ENCODE peak calls at places on chromosomes 7 and 10, in six cellular contexts. D is GM06990, U is uterus, G is heart left ventricle, P is bronchial epithelial cell, S is dorsolateral prefrontal cortex. E is an unnamed sample.

GRCh38 chr7:134452419-134452827 is 6.5 kb downstream of the AKR1B1 start:
- DNase-seq in D (no peak), U (no peak), G (peak), P (no peak), S (no peak), E (peak)

GRCh38 chr7:100890640-100891521 is 1.4 kb upstream of the UFSP1 start:
- DNase-seq in D (no peak), U (no peak), G (peak), P (no peak), S (no peak), E (no peak)

GRCh38 chr10:81978238-81978637 is 103.2 kb downstream of the NRG3 start:
- DNase-seq in D (no peak), U (no peak), G (no peak), P (peak), S (no peak), E (no peak)

GRCh38 chr10:75404335-75405200 is 3.0 kb upstream of the ZNF503 start:
- DNase-seq in D (no peak), U (peak), G (peak), P (peak), S (no peak), E (no peak)

GRCh38 chr7:100568936-100569844 is 4.5 kb downstream of the SAP25 start:
- DNase-seq in D (peak), U (peak), G (peak), P (no peak), S (peak), E (no peak)

GRCh38 chr10:103244663-103245271 is 920 bp upstream of the RPEL1 start:
- DNase-seq in D (peak), U (peak), G (peak), P (peak), S (peak), E (no peak)

GRCh38 chr10:110354322-110354766 is 49.6 kb upstream of the SMNDC1 start:
- DNase-seq in D (peak), U (peak), G (peak), P (peak), S (peak), E (peak)

GRCh38 chr10:77872151-77872946 is 54.2 kb downstream of the DLG5 start:
- DNase-seq in D (no peak), U (peak), G (no peak), P (no peak), S (peak), E (no peak)

GRCh38 chr10:129692695-129693094 is 225.7 kb downstream of the MGMT start:
- DNase-seq in D (no peak), U (no peak), G (peak), P (no peak), S (no peak), E (no peak)

GRCh38 chr10:34954142-34954541 is 136.0 kb downstream of the CUL2 start:
- DNase-seq in D (no peak), U (no peak), G (no peak), P (peak), S (no peak), E (no peak)

GRCh38 chr10:70557876-70558275 is 44.7 kb downstream of the PRF1 start:
- DNase-seq in D (no peak), U (no peak), G (peak), P (no peak), S (no peak), E (no peak)

GRCh38 chr7:131087756-131088658 is 239.7 kb upstream of the MKLN1 start:
- DNase-seq in D (no peak), U (no peak), G (no peak), P (no peak), S (no peak), E (no peak)

GRCh38 chr10:84076540-84077195 is 62.6 kb upstream of the GHITM start:
- DNase-seq in D (no peak), U (peak), G (no peak), P (peak), S (no peak), E (peak)

GRCh38 chr10:123485577-123485976 is 180.6 kb upstream of the GPR26 start:
- DNase-seq in D (no peak), U (no peak), G (no peak), P (no peak), S (no peak), E (no peak)

GRCh38 chr7:154795437-154795836 is 207.5 kb downstream of the PAXIP1 start:
- DNase-seq in D (no peak), U (no peak), G (no peak), P (no peak), S (no peak), E (no peak)

GRCh38 chr10:101959349-101959916 is 96.5 kb downstream of the ARMH3 start:
- DNase-seq in D (no peak), U (no peak), G (no peak), P (no peak), S (no peak), E (no peak)

GRCh38 chr10:101958691-101959090 is 97.3 kb downstream of the ARMH3 start:
- DNase-seq in D (no peak), U (no peak), G (no peak), P (no peak), S (no peak), E (no peak)

GRCh38 chr10:101952196-101952595 is 103.8 kb downstream of the ARMH3 start:
- DNase-seq in D (no peak), U (no peak), G (no peak), P (no peak), S (no peak), E (no peak)

GRCh38 chr10:101956898-101957297 is 99.1 kb downstream of the ARMH3 start:
- DNase-seq in D (no peak), U (no peak), G (no peak), P (no peak), S (no peak), E (no peak)

GRCh38 chr10:101956105-101956504 is 99.9 kb downstream of the ARMH3 start:
- DNase-seq in D (no peak), U (no peak), G (no peak), P (no peak), S (no peak), E (no peak)
- H3K4me3 ChIP-seq in D (no peak), U (no peak), G (no peak), P (no peak), S (no peak), E (no peak)

DNA sequence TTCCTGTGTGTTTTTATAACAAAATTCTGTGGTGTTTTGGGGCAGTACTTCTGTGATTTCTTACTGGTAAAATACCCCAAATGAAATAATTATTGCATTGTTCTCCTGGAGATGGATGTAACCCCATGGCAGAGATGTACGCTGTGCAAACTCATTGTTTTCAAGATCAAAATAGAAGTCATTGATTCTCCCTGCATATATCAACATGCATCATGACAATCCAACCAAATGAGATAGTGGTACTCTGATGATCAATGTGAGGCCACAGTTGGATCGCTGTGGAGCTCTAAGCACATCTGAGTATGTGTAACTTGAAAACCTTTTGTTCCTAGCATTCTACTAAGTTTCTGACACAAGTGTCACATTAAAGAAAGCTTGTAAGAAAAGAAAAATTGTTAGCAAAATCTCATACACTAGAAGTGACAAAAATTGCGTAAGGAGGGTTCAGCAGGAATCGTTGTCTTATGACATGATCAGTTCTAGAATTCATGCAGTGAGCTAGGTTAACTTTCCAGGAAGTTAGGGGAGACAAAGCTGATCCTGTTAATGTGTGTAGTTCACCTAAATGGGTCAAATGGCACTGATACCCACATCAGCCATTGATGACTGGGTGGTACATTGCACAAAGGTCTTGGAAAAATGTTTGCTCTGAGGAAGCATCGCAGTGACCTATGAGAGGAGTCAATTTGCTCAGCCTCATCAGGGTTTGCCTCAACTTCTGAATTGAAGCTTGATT is 145.0 kb downstream of the PLXDC2 start:
- DNase-seq in D (no peak), U (no peak), G (no peak), P (no peak), S (peak), E (no peak)
- TF ChIP-seq CTCF in D (no peak), U (no peak), G (no peak), P (no peak), S (no peak), E (no peak)

GRCh38 chr7:129166745-129167144 is 21.7 kb upstream of the SMO start:
- DNase-seq in D (peak), U (no peak), G (no peak), P (peak), S (no peak), E (no peak)

GRCh38 chr7:129170373-129171021 is 17.9 kb upstream of the SMO start:
- DNase-seq in D (no peak), U (no peak), G (no peak), P (no peak), S (no peak), E (no peak)

GRCh38 chr7:129169705-129170319 is 18.6 kb upstream of the SMO start:
- DNase-seq in D (peak), U (no peak), G (peak), P (no peak), S (no peak), E (no peak)

GRCh38 chr7:129168219-129168991 is 20.0 kb upstream of the SMO start:
- DNase-seq in D (no peak), U (no peak), G (no peak), P (peak), S (no peak), E (no peak)

DNA sequence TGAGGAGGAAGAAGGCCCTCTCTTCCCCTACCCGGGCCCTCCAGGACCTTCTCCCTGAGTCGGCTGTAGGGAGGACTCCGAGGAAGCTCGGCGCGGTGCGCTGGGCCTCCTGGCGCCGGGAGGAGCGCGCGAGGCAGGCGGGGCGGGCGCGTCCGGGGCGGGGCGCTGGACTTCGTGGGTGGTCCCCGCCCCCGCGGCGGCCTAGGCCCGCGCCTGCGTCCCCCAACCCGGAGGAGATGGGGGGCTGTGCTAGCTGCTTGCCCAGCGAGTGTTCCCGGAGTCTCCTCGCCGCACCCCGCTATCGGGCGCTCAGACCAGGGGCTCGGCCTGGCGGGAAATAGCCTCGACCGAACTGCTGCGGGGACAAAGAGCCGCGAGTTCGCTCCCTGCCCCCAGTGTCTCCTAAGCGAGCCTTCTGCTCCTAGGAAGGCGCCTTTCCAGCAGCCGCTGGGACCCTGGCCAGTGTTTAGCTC is 19.2 kb upstream of the SMO start:
- DNase-seq in D (peak), U (no peak), G (peak), P (no peak), S (no peak), E (no peak)
- H3K4me3 ChIP-seq in D (peak), U (peak), G (peak), P (peak), S (peak), E (no peak)

GRCh38 chr10:31320598-31321211 is 1.7 kb downstream of the ZEB1 start:
- DNase-seq in D (peak), U (peak), G (peak), P (peak), S (no peak), E (no peak)
- TF ChIP-seq CTCF in D (no peak), U (no peak), G (peak), P (no peak), S (no peak), E (peak)

DNA sequence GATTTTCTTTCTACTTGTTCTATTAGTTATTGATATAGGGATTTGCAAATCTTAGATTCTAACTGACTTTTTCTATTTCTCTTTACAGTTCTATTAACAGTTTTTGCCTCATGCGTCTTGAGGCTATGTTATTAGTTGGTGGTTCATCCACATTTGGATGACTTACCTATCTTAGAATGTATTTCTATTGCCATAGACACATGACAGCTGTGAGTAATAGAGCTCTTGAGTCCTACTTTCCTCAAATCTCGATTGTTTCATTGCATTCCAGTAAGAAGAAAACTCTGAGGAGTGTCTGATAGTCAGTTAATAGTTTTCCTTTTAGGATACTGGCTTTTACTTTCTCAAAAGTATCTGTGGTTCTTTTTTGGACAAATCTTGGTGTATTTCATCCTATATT is 241.4 kb upstream of the ZNF32 start:
- DNase-seq in D (no peak), U (no peak), G (no peak), P (peak), S (no peak), E (no peak)
- H3K4me3 ChIP-seq in D (no peak), U (no peak), G (no peak), P (no peak), S (no peak), E (no peak)

DNA sequence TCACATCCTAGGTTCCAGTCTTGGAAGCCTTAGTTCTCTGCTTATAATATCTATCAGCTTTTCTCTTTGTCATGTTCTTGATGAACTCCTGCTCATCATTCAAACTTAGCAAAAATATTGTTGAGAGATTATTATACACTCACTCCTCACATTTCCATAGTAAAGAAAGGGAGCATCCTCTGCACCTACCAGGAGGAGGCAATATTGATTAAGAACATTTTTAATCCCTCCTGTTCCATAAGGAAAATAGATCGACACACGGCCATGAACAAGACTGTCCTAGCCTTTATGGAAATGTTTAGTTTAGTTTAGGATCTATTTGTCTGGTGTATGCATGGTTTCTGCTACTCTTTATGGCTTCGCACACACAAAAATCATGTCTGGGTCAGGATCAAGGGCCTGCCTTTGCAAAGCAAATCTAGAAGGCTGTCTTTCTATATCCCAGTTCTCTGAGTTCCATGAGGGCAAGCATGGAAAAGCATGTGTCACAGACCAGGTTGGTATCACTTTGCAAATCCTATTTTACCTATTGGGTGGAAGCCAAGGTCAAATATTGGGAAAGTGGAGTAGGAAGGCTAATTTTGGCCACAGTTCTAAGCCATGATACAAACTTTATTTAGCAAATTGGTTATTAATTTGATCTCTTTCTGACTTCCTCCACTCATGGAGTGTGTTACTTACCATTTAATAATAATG is 164.4 kb downstream of the MDFIC start:
- DNase-seq in D (no peak), U (no peak), G (no peak), P (no peak), S (no peak), E (no peak)
- TF ChIP-seq CTCF in D (no peak), U (no peak), G (no peak), P (no peak), S (no peak), E (peak)

E was measured in epithelial cell of proximal tubule.